ENCODE peak calls at places on chromosomes 12 and 14, in eight cellular contexts. One of them, this sample, is unnamed.

GRCh38 chr12:109923481-109924245 is 23.6 kb downstream of the TCHP start:
- DNase-seq in fibroblast of lung: no peak
- DNase-seq in HCT116: no peak
- DNase-seq in mesenchymal stem cell: no peak
- DNase-seq in astrocyte: no peak
- DNase-seq in neuronal stem cell: no peak
- DNase-seq in H1: no peak
- DNase-seq in H9: no peak
- DNase-seq in this sample: no peak

GRCh38 chr14:104586832-104587620 is 7.5 kb downstream of the C14orf180 start:
- DNase-seq in H1: no peak
- DNase-seq in mesenchymal stem cell: no peak
- DNase-seq in astrocyte: no peak
- DNase-seq in fibroblast of lung: no peak
- DNase-seq in H9: no peak
- DNase-seq in HCT116: no peak
- DNase-seq in neuronal stem cell: no peak
- DNase-seq in this sample: no peak

GRCh38 chr12:131674373-131674772 is 36.5 kb upstream of the SFSWAP start:
- DNase-seq in H9: no peak
- DNase-seq in H1: no peak
- DNase-seq in fibroblast of lung: no peak
- DNase-seq in HCT116: no peak
- DNase-seq in neuronal stem cell: no peak
- DNase-seq in astrocyte: no peak
- DNase-seq in mesenchymal stem cell: no peak
- DNase-seq in this sample: peak

GRCh38 chr12:68158427-68158826 is 1.1 kb downstream of the IFNG start:
- DNase-seq in neuronal stem cell: no peak
- DNase-seq in astrocyte: no peak
- DNase-seq in HCT116: peak
- DNase-seq in H1: no peak
- DNase-seq in H9: no peak
- DNase-seq in fibroblast of lung: no peak
- DNase-seq in mesenchymal stem cell: peak
- DNase-seq in this sample: no peak

GRCh38 chr14:104721704-104722431 is 2.2 kb upstream of the ADSS1 start:
- DNase-seq in HCT116: no peak
- DNase-seq in H1: no peak
- DNase-seq in fibroblast of lung: peak
- DNase-seq in H9: no peak
- DNase-seq in mesenchymal stem cell: peak
- DNase-seq in astrocyte: no peak
- DNase-seq in neuronal stem cell: no peak
- DNase-seq in this sample: peak

GRCh38 chr12:125434936-125435443 is 369.8 kb downstream of the AACS start:
- DNase-seq in fibroblast of lung: no peak
- DNase-seq in H9: peak
- DNase-seq in HCT116: no peak
- DNase-seq in H1: no peak
- DNase-seq in mesenchymal stem cell: no peak
- DNase-seq in neuronal stem cell: no peak
- DNase-seq in astrocyte: no peak
- DNase-seq in this sample: no peak

GRCh38 chr12:132178801-132179401 is 34.6 kb downstream of the NOC4L start:
- DNase-seq in HCT116: no peak
- DNase-seq in H9: no peak
- DNase-seq in astrocyte: no peak
- DNase-seq in neuronal stem cell: no peak
- DNase-seq in fibroblast of lung: no peak
- DNase-seq in mesenchymal stem cell: no peak
- DNase-seq in H1: no peak
- DNase-seq in this sample: no peak

GRCh38 chr14:105228562-105228961 is 19.8 kb upstream of the BTBD6 start:
- DNase-seq in H1: no peak
- DNase-seq in mesenchymal stem cell: no peak
- DNase-seq in HCT116: no peak
- DNase-seq in fibroblast of lung: no peak
- DNase-seq in astrocyte: no peak
- DNase-seq in H9: no peak
- DNase-seq in neuronal stem cell: no peak
- DNase-seq in this sample: no peak

GRCh38 chr14:85391455-85391854 is 138.5 kb upstream of the FLRT2 start:
- DNase-seq in H9: no peak
- DNase-seq in neuronal stem cell: no peak
- DNase-seq in astrocyte: no peak
- DNase-seq in HCT116: no peak
- DNase-seq in H1: no peak
- DNase-seq in fibroblast of lung: no peak
- DNase-seq in mesenchymal stem cell: no peak
- DNase-seq in this sample: no peak

GRCh38 chr14:100907240-100907639 is 3.7 kb upstream of the RTL1 start:
- DNase-seq in H9: no peak
- DNase-seq in H1: no peak
- DNase-seq in fibroblast of lung: peak
- DNase-seq in astrocyte: peak
- DNase-seq in mesenchymal stem cell: no peak
- DNase-seq in HCT116: no peak
- DNase-seq in neuronal stem cell: no peak
- DNase-seq in this sample: peak

GRCh38 chr12:31715283-31715825 is 13.5 kb downstream of the AMN1 start:
- DNase-seq in neuronal stem cell: no peak
- DNase-seq in fibroblast of lung: peak
- DNase-seq in H1: no peak
- DNase-seq in H9: no peak
- DNase-seq in astrocyte: peak
- DNase-seq in HCT116: no peak
- DNase-seq in mesenchymal stem cell: peak
- DNase-seq in this sample: no peak

GRCh38 chr14:55707365-55707804 is 127.4 kb downstream of the KTN1 start:
- DNase-seq in H9: no peak
- DNase-seq in HCT116: no peak
- DNase-seq in astrocyte: peak
- DNase-seq in fibroblast of lung: peak
- DNase-seq in neuronal stem cell: no peak
- DNase-seq in mesenchymal stem cell: peak
- DNase-seq in H1: no peak
- DNase-seq in this sample: no peak

GRCh38 chr12:114851981-114852380 is 168.0 kb upstream of the TBX3 start:
- DNase-seq in H9: no peak
- DNase-seq in astrocyte: no peak
- DNase-seq in HCT116: no peak
- DNase-seq in H1: no peak
- DNase-seq in fibroblast of lung: no peak
- DNase-seq in neuronal stem cell: no peak
- DNase-seq in mesenchymal stem cell: no peak
- DNase-seq in this sample: no peak

GRCh38 chr12:67594888-67595287 is 53.7 kb upstream of the DYRK2 start:
- DNase-seq in HCT116: no peak
- DNase-seq in fibroblast of lung: peak
- DNase-seq in H1: no peak
- DNase-seq in astrocyte: no peak
- DNase-seq in neuronal stem cell: no peak
- DNase-seq in mesenchymal stem cell: no peak
- DNase-seq in H9: no peak
- DNase-seq in this sample: no peak

GRCh38 chr14:79705126-79705894 is 506.0 kb downstream of the DIO2 start:
- DNase-seq in H1: no peak
- DNase-seq in H9: no peak
- DNase-seq in astrocyte: no peak
- DNase-seq in neuronal stem cell: no peak
- DNase-seq in mesenchymal stem cell: no peak
- DNase-seq in HCT116: no peak
- DNase-seq in fibroblast of lung: no peak
- DNase-seq in this sample: peak

GRCh38 chr14:65879218-65880009 is 466.9 kb downstream of the FUT8 start:
- DNase-seq in fibroblast of lung: peak
- DNase-seq in neuronal stem cell: no peak
- DNase-seq in HCT116: peak
- DNase-seq in H1: no peak
- DNase-seq in mesenchymal stem cell: peak
- DNase-seq in astrocyte: peak
- DNase-seq in H9: no peak
- DNase-seq in this sample: no peak

DNA sequence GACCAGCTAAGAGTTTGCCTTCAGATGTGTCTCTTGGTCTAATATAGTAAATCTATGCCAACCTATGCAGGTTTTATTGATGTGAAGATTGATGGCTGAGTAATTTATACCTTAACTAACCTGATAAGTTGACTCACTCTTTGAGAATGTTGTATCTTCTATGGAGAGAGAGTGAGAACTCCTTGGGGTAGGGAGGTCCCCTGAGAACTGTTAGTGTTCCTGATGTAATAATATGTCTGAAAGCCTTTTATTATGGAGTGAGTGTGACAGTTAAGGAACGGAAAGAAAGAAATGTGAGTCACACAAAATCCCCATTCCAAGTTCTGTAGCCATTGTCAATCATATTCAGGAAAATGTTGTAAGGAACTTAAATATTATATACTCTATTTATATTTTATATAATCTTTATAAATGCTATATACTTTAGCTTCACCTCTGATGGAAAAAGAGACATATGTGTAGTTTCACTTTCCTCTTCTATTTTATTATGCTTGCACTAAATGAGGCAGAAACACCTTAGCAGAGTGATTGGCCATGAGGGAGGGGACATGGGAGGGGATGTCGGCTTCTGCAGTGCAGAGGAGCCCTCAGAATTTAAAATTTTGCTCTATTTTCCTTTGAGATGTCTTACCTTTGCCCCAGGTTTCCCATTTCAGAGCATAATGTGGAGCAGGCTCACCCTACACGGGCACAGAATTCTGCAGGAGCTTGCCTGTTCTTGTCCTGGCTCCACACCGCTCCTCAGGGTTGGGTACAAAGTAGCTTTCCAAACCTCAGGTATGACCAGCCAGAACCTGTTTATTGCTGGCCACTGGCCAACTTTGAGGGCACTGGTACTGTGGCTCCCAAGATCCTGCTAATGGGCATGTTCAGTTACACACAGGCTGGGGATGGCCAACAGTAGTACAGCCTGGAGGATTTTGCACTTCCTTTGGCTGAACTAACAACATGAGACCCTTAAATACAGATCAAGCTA is 57.7 kb downstream of the ARF6 start:
- DNase-seq in neuronal stem cell: no peak
- DNase-seq in fibroblast of lung: no peak
- DNase-seq in mesenchymal stem cell: no peak
- DNase-seq in H1: no peak
- DNase-seq in astrocyte: no peak
- DNase-seq in H9: no peak
- DNase-seq in HCT116: peak
- DNase-seq in this sample: peak
- H2AFZ ChIP-seq in neuronal stem cell: no peak
- H2AFZ ChIP-seq in fibroblast of lung: no peak
- H2AFZ ChIP-seq in mesenchymal stem cell: no peak
- H2AFZ ChIP-seq in H1: no peak
- H2AFZ ChIP-seq in astrocyte: no peak
- H2AFZ ChIP-seq in H9: no peak
- H2AFZ ChIP-seq in HCT116: peak
- H2AFZ ChIP-seq in this sample: peak

DNA sequence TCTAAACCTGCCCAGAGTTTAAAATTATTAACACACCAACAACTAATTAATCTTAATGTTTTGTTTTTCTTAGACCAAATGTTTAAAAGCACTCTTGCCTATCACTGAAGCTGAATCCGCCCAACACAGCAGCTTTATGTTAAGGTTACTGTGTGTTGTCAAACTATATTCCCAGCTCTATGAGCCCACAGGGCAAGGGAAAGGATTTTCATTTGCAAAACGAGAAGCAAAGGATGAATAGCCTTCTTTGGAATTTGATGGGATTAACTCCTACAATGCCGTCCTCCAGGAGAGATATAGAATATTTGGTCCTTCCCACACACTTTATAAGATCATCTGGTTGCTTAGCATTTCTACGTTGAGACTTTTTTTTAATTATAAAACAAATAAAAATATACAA is 43.7 kb downstream of the DUSP16 start:
- DNase-seq in HCT116: no peak
- DNase-seq in neuronal stem cell: no peak
- DNase-seq in astrocyte: no peak
- DNase-seq in mesenchymal stem cell: no peak
- DNase-seq in H9: no peak
- DNase-seq in fibroblast of lung: no peak
- DNase-seq in H1: no peak
- DNase-seq in this sample: no peak
- H2AFZ ChIP-seq in HCT116: no peak
- H2AFZ ChIP-seq in neuronal stem cell: no peak
- H2AFZ ChIP-seq in astrocyte: no peak
- H2AFZ ChIP-seq in mesenchymal stem cell: no peak
- H2AFZ ChIP-seq in H9: no peak
- H2AFZ ChIP-seq in fibroblast of lung: no peak
- H2AFZ ChIP-seq in H1: no peak
- H2AFZ ChIP-seq in this sample: no peak

GRCh38 chr12:19404232-19404880 is 34.9 kb upstream of the AEBP2 start:
- DNase-seq in fibroblast of lung: no peak
- DNase-seq in HCT116: no peak
- DNase-seq in mesenchymal stem cell: no peak
- DNase-seq in astrocyte: no peak
- DNase-seq in H1: no peak
- DNase-seq in H9: no peak
- DNase-seq in neuronal stem cell: no peak
- DNase-seq in this sample: no peak
- H2AFZ ChIP-seq in fibroblast of lung: no peak
- H2AFZ ChIP-seq in HCT116: no peak
- H2AFZ ChIP-seq in mesenchymal stem cell: no peak
- H2AFZ ChIP-seq in astrocyte: no peak
- H2AFZ ChIP-seq in H1: peak
- H2AFZ ChIP-seq in H9: no peak
- H2AFZ ChIP-seq in neuronal stem cell: peak
- H2AFZ ChIP-seq in this sample: no peak

GRCh38 chr12:6915789-6916285 is 1.5 kb downstream of the ENO2 start:
- DNase-seq in H1: no peak
- DNase-seq in neuronal stem cell: no peak
- DNase-seq in mesenchymal stem cell: no peak
- DNase-seq in H9: no peak
- DNase-seq in HCT116: no peak
- DNase-seq in astrocyte: no peak
- DNase-seq in fibroblast of lung: no peak
- DNase-seq in this sample: no peak
- H2AFZ ChIP-seq in H1: no peak
- H2AFZ ChIP-seq in neuronal stem cell: no peak
- H2AFZ ChIP-seq in mesenchymal stem cell: no peak
- H2AFZ ChIP-seq in H9: no peak
- H2AFZ ChIP-seq in HCT116: no peak
- H2AFZ ChIP-seq in astrocyte: no peak
- H2AFZ ChIP-seq in fibroblast of lung: no peak
- H2AFZ ChIP-seq in this sample: no peak

DNA sequence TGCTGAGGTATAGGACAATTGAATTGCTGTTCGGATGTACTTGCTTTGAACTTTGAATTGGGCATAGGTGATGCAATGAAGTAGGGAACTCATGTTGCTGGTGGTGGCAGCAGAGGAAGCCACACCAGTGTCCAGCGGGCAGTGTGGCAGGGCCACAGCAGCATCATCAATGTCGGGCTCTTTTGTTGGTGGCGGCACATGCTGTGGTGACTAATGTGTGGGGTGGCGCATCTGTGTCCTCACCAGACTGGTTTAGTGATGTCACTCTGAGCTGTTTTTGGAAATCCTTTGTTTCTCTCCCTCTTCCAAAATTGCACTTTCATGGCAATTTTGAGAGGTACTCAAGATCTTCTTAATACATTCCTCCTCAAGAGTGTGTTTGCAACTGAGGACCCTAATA is 187.6 kb downstream of the ETNK1 start:
- DNase-seq in mesenchymal stem cell: no peak
- DNase-seq in H9: no peak
- DNase-seq in neuronal stem cell: no peak
- DNase-seq in HCT116: peak
- DNase-seq in astrocyte: no peak
- DNase-seq in H1: no peak
- DNase-seq in fibroblast of lung: no peak
- DNase-seq in this sample: no peak
- H2AFZ ChIP-seq in mesenchymal stem cell: no peak
- H2AFZ ChIP-seq in H9: no peak
- H2AFZ ChIP-seq in neuronal stem cell: no peak
- H2AFZ ChIP-seq in HCT116: no peak
- H2AFZ ChIP-seq in astrocyte: no peak
- H2AFZ ChIP-seq in H1: no peak
- H2AFZ ChIP-seq in fibroblast of lung: no peak
- H2AFZ ChIP-seq in this sample: no peak

This sample was measured in osteoblast.